ENCODE peak calls at places on chromosome 9, in four cellular contexts. One of them, this sample, is unnamed.

GRCh38 chr9:137174722-137175293 is 3.0 kb upstream of the TMEM210 start:
- DNase-seq in prostate gland: no peak
- DNase-seq in sigmoid colon: no peak
- DNase-seq in ovary: no peak
- DNase-seq in this sample: no peak

GRCh38 chr9:70080481-70081119 is 37.0 kb downstream of the MAMDC2 start:
- DNase-seq in prostate gland: no peak
- DNase-seq in sigmoid colon: peak; percentile 78
- DNase-seq in ovary: peak; percentile 36
- DNase-seq in this sample: peak; percentile 70

GRCh38 chr9:111187376-111187775 is 142.6 kb downstream of the OR2K2 start:
- DNase-seq in prostate gland: no peak
- DNase-seq in sigmoid colon: no peak
- DNase-seq in ovary: no peak
- DNase-seq in this sample: no peak

GRCh38 chr9:92970467-92970923 is 23.2 kb downstream of the FGD3 start:
- DNase-seq in prostate gland: no peak
- DNase-seq in sigmoid colon: no peak
- DNase-seq in ovary: no peak
- DNase-seq in this sample: peak; percentile 58

GRCh38 chr9:2271426-2271825 is 256.3 kb downstream of the SMARCA2 start:
- DNase-seq in prostate gland: no peak
- DNase-seq in sigmoid colon: no peak
- DNase-seq in ovary: peak; percentile 51
- DNase-seq in this sample: no peak

GRCh38 chr9:107707915-107708441 is 218.4 kb upstream of the KLF4 start:
- DNase-seq in prostate gland: no peak
- DNase-seq in sigmoid colon: no peak
- DNase-seq in ovary: no peak
- DNase-seq in this sample: no peak

GRCh38 chr9:37979844-37980243 is 75.9 kb upstream of the SLC25A51 start:
- DNase-seq in prostate gland: no peak
- DNase-seq in sigmoid colon: no peak
- DNase-seq in ovary: no peak
- DNase-seq in this sample: no peak

GRCh38 chr9:134486127-134486995 is 155.2 kb upstream of the COL5A1 start:
- DNase-seq in prostate gland: no peak
- DNase-seq in sigmoid colon: peak; percentile 51
- DNase-seq in ovary: no peak
- DNase-seq in this sample: no peak

GRCh38 chr9:123364241-123364824 is 8.3 kb downstream of the CRB2 start:
- DNase-seq in prostate gland: no peak
- DNase-seq in sigmoid colon: no peak
- DNase-seq in ovary: peak; percentile 56
- DNase-seq in this sample: no peak

GRCh38 chr9:94726495-94727191 is at the start of gene AOPEP:
- DNase-seq in prostate gland: peak; percentile 97
- DNase-seq in sigmoid colon: peak; percentile 99
- DNase-seq in ovary: peak; percentile 99
- DNase-seq in this sample: peak; percentile 96

GRCh38 chr9:14051459-14051858 is 262.5 kb downstream of the NFIB start:
- DNase-seq in prostate gland: no peak
- DNase-seq in sigmoid colon: no peak
- DNase-seq in ovary: no peak
- DNase-seq in this sample: no peak

GRCh38 chr9:2691626-2692025 is 25.7 kb upstream of the KCNV2 start:
- DNase-seq in prostate gland: no peak
- DNase-seq in sigmoid colon: no peak
- DNase-seq in ovary: no peak
- DNase-seq in this sample: no peak

GRCh38 chr9:110069326-110070248 is 138.4 kb downstream of the C9orf152 start:
- DNase-seq in prostate gland: no peak
- DNase-seq in sigmoid colon: peak; percentile 78
- DNase-seq in ovary: no peak
- DNase-seq in this sample: no peak

GRCh38 chr9:110066929-110067716 is 140.8 kb downstream of the C9orf152 start:
- DNase-seq in prostate gland: no peak
- DNase-seq in sigmoid colon: no peak
- DNase-seq in ovary: no peak
- DNase-seq in this sample: no peak

GRCh38 chr9:110065527-110065926 is 142.4 kb downstream of the C9orf152 start:
- DNase-seq in prostate gland: no peak
- DNase-seq in sigmoid colon: no peak
- DNase-seq in ovary: no peak
- DNase-seq in this sample: no peak

GRCh38 chr9:110068212-110068611 is 139.7 kb downstream of the C9orf152 start:
- DNase-seq in prostate gland: no peak
- DNase-seq in sigmoid colon: no peak
- DNase-seq in ovary: no peak
- DNase-seq in this sample: no peak

DNA sequence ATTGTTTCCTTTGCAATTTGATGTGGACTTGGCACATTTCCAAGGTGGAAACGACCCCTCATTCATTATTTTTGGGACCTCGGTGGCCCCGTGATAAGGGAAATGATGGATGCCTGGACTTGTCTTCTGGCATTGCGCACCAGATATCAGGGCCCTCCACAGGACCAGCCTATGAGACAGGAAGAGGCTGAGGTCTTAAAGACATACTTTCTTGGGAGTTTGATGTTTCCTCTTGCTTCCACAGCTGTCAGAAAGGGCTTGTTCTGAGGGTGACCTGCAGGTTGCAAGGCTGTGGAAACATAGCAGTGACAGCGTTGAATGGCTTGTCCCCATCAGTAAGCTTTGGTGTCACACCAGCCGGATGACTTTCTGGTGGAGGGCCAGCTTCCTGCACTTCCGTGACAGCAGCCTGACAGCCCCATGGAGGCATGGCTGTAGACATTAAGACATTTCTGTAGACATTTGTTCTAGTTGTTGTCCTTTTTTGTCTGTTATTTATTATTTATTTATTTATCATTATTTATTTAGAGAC is 143.2 kb downstream of the C9orf152 start:
- DNase-seq in prostate gland: no peak
- DNase-seq in sigmoid colon: no peak
- DNase-seq in ovary: no peak
- DNase-seq in this sample: no peak
- H3K4me3 ChIP-seq in prostate gland: no peak overlapping the region
- H3K4me3 ChIP-seq in sigmoid colon: no peak overlapping the region
- H3K4me3 ChIP-seq in ovary: no peak overlapping the region
- H3K4me3 ChIP-seq in this sample: no peak overlapping the region

DNA sequence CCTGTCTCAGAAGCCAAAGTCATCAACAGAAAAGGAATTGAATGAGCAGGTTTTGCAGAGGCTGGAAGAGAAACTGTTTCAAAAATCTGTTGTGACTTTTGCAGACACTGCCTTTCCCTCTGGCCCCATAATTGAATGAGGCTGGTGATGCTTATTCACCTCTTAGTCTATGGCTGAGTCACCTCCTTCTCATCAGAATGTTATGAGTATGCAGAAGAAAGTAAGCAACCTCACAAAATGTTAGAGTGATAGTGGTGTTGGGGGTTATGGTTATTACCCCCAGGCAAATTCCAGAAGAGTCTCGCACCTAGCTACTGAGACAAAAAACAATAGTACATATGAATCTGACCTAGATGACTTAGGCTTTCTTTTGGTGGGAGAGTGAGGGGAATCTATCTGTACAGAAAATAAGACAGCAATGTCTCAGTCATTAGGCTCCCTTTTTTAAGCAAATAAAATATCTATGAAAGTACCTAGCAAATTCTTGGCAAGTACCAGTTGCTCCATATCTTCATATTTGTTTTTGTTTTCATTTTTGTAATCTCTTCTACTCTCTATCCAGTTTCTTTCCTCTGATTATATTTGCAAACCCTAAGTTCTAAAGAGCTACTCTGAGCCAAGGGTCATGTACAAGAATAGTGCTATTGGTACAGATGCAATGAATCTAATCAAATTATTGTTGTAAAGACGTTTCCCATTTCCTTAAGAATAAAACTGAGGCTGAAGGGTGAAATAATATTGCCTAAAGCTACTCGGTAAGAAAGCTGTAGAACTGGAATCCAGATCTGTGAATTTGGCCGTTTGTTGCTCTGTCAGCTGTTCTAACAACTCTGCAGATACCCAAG is 498.1 kb upstream of the TNC start:
- DNase-seq in prostate gland: no peak
- DNase-seq in sigmoid colon: no peak
- DNase-seq in ovary: no peak
- DNase-seq in this sample: peak; percentile 63
- H3K27ac ChIP-seq in prostate gland: no peak overlapping the region
- H3K27ac ChIP-seq in sigmoid colon: no peak overlapping the region
- H3K27ac ChIP-seq in ovary: no peak overlapping the region
- H3K27ac ChIP-seq in this sample: peak overlapping the region; percentile 90

GRCh38 chr9:131298816-131299215 is 9.3 kb downstream of the PLPP7 start:
- DNase-seq in prostate gland: no peak
- DNase-seq in sigmoid colon: no peak
- DNase-seq in ovary: no peak
- DNase-seq in this sample: no peak

GRCh38 chr9:131300444-131300843 is 10.9 kb downstream of the PLPP7 start:
- DNase-seq in prostate gland: no peak
- DNase-seq in sigmoid colon: no peak
- DNase-seq in ovary: no peak
- DNase-seq in this sample: no peak

GRCh38 chr9:131299346-131299745 is 9.8 kb downstream of the PLPP7 start:
- DNase-seq in prostate gland: no peak
- DNase-seq in sigmoid colon: no peak
- DNase-seq in ovary: no peak
- DNase-seq in this sample: no peak

GRCh38 chr9:131298341-131298740 is 8.8 kb downstream of the PLPP7 start:
- DNase-seq in prostate gland: no peak
- DNase-seq in sigmoid colon: no peak
- DNase-seq in ovary: no peak
- DNase-seq in this sample: no peak

GRCh38 chr9:131299948-131300347 is 10.4 kb downstream of the PLPP7 start:
- DNase-seq in prostate gland: no peak
- DNase-seq in sigmoid colon: no peak
- DNase-seq in ovary: no peak
- DNase-seq in this sample: no peak
- H3K4me1 ChIP-seq in prostate gland: no peaks in the 10 kb centered on the region
- H3K4me1 ChIP-seq in sigmoid colon: peaks cover 6% of the 10 kb centered on the region
- H3K4me1 ChIP-seq in ovary: no peaks in the 10 kb centered on the region
- H3K4me1 ChIP-seq in this sample: no peaks in the 10 kb centered on the region

DNA sequence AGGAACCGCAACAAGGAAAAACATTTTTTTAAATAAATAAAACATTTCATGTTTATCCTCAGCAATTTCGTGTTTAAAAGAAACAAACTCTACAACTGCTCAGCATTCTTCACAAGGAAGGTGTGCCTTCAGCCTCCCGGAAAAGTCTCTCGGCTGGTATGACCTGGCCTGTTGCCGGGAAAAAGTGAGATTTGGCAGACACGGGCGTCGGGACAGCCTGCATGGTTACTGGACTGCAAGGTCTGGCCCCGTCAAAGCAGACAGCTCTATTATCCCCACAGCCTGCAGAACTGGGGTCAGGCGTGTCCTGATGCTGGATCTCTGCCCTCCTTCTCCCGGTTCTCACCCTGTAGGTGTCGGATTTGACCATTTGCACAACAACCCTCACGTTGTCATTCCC is 120.3 kb upstream of the SPATA31C2 start:
- DNase-seq in prostate gland: peak; percentile 65
- DNase-seq in sigmoid colon: peak; percentile 78
- DNase-seq in ovary: peak; percentile 33
- DNase-seq in this sample: no peak
- H3K4me3 ChIP-seq in prostate gland: no peak overlapping the region
- H3K4me3 ChIP-seq in sigmoid colon: no peak overlapping the region
- H3K4me3 ChIP-seq in ovary: no peak overlapping the region
- H3K4me3 ChIP-seq in this sample: no peak overlapping the region

GRCh38 chr9:81844131-81844567 is 84.1 kb upstream of the SPATA31D4 start:
- DNase-seq in prostate gland: no peak
- DNase-seq in sigmoid colon: no peak
- DNase-seq in ovary: no peak
- DNase-seq in this sample: no peak
- H3K27ac ChIP-seq in prostate gland: no peak overlapping the region
- H3K27ac ChIP-seq in sigmoid colon: no peak overlapping the region
- H3K27ac ChIP-seq in ovary: no peak overlapping the region
- H3K27ac ChIP-seq in this sample: no peak overlapping the region

This sample was measured in SJSA1.